ENCODE peak calls at places on chromosome 18, in ten cellular contexts. One of them, this sample, is unnamed.

GRCh38 chr18:75811156-75811555 is 383.7 kb upstream of the SMIM21 start:
- DNase-seq in nephron progenitor cell: no peak
- DNase-seq in GM20000: no peak
- DNase-seq in Caco-2: no peak
- DNase-seq in foreskin fibroblast: no peak
- DNase-seq in body of pancreas: no peak
- DNase-seq in A549: no peak
- DNase-seq in SK-N-SH: no peak
- DNase-seq in AG09309: no peak
- DNase-seq in mesothelial cell of epicardium: no peak
- DNase-seq in this sample: no peak

GRCh38 chr18:74996055-74996454 is 212.9 kb downstream of the PTGR3 start:
- DNase-seq in nephron progenitor cell: no peak
- DNase-seq in GM20000: no peak
- DNase-seq in Caco-2: no peak
- DNase-seq in foreskin fibroblast: no peak
- DNase-seq in body of pancreas: no peak
- DNase-seq in A549: no peak
- DNase-seq in SK-N-SH: no peak
- DNase-seq in AG09309: no peak
- DNase-seq in mesothelial cell of epicardium: no peak
- DNase-seq in this sample: no peak

GRCh38 chr18:59459352-59460059 is 100.4 kb upstream of the LMAN1 start:
- DNase-seq in nephron progenitor cell: no peak
- DNase-seq in GM20000: peak; percentile 29
- DNase-seq in Caco-2: no peak
- DNase-seq in foreskin fibroblast: peak; percentile 42
- DNase-seq in body of pancreas: no peak
- DNase-seq in A549: peak; percentile 17
- DNase-seq in SK-N-SH: peak; percentile 45
- DNase-seq in AG09309: peak; percentile 59
- DNase-seq in mesothelial cell of epicardium: no peak
- DNase-seq in this sample: peak; percentile 49

GRCh38 chr18:50091495-50092249 is 103.3 kb downstream of the MYO5B start:
- DNase-seq in nephron progenitor cell: no peak
- DNase-seq in GM20000: no peak
- DNase-seq in Caco-2: no peak
- DNase-seq in foreskin fibroblast: peak; percentile 4
- DNase-seq in body of pancreas: no peak
- DNase-seq in A549: no peak
- DNase-seq in SK-N-SH: no peak
- DNase-seq in AG09309: no peak
- DNase-seq in mesothelial cell of epicardium: no peak
- DNase-seq in this sample: no peak

GRCh38 chr18:23258566-23259265 is 123.4 kb downstream of the CABLES1 start:
- DNase-seq in nephron progenitor cell: no peak
- DNase-seq in GM20000: no peak
- DNase-seq in Caco-2: no peak
- DNase-seq in foreskin fibroblast: no peak
- DNase-seq in body of pancreas: no peak
- DNase-seq in A549: no peak
- DNase-seq in SK-N-SH: no peak
- DNase-seq in AG09309: no peak
- DNase-seq in mesothelial cell of epicardium: no peak
- DNase-seq in this sample: no peak

GRCh38 chr18:23932385-23933067 is 82.0 kb upstream of the TTC39C start:
- DNase-seq in nephron progenitor cell: no peak
- DNase-seq in GM20000: no peak
- DNase-seq in Caco-2: no peak
- DNase-seq in foreskin fibroblast: no peak
- DNase-seq in body of pancreas: no peak
- DNase-seq in A549: no peak
- DNase-seq in SK-N-SH: no peak
- DNase-seq in AG09309: peak; percentile 67
- DNase-seq in mesothelial cell of epicardium: no peak
- DNase-seq in this sample: no peak

GRCh38 chr18:10202947-10203346 is 251.5 kb upstream of the APCDD1 start:
- DNase-seq in nephron progenitor cell: no peak
- DNase-seq in GM20000: no peak
- DNase-seq in Caco-2: no peak
- DNase-seq in foreskin fibroblast: no peak
- DNase-seq in body of pancreas: no peak
- DNase-seq in A549: no peak
- DNase-seq in SK-N-SH: peak; percentile 45
- DNase-seq in AG09309: no peak
- DNase-seq in mesothelial cell of epicardium: no peak
- DNase-seq in this sample: no peak

GRCh38 chr18:78525364-78526111 is 454.1 kb upstream of the SALL3 start:
- DNase-seq in nephron progenitor cell: no peak
- DNase-seq in GM20000: no peak
- DNase-seq in Caco-2: no peak
- DNase-seq in foreskin fibroblast: peak; percentile 2
- DNase-seq in body of pancreas: no peak
- DNase-seq in A549: no peak
- DNase-seq in SK-N-SH: no peak
- DNase-seq in AG09309: no peak
- DNase-seq in mesothelial cell of epicardium: no peak
- DNase-seq in this sample: no peak

GRCh38 chr18:11495441-11495840 is 114.0 kb upstream of the SLC35G4 start:
- DNase-seq in nephron progenitor cell: no peak
- DNase-seq in GM20000: no peak
- DNase-seq in Caco-2: no peak
- DNase-seq in foreskin fibroblast: no peak
- DNase-seq in body of pancreas: no peak
- DNase-seq in A549: no peak
- DNase-seq in SK-N-SH: no peak
- DNase-seq in AG09309: no peak
- DNase-seq in mesothelial cell of epicardium: no peak
- DNase-seq in this sample: no peak

GRCh38 chr18:49371786-49372185 is 88.7 kb downstream of the DYM start:
- DNase-seq in nephron progenitor cell: no peak
- DNase-seq in GM20000: no peak
- DNase-seq in Caco-2: no peak
- DNase-seq in foreskin fibroblast: no peak
- DNase-seq in body of pancreas: no peak
- DNase-seq in A549: no peak
- DNase-seq in SK-N-SH: no peak
- DNase-seq in AG09309: no peak
- DNase-seq in mesothelial cell of epicardium: no peak
- DNase-seq in this sample: no peak

GRCh38 chr18:70384181-70384790 is 95.4 kb downstream of the SOCS6 start:
- DNase-seq in nephron progenitor cell: no peak
- DNase-seq in GM20000: no peak
- DNase-seq in Caco-2: peak; percentile 28
- DNase-seq in foreskin fibroblast: peak; percentile 85
- DNase-seq in body of pancreas: no peak
- DNase-seq in A549: peak; percentile 31
- DNase-seq in SK-N-SH: no peak
- DNase-seq in AG09309: peak; percentile 61
- DNase-seq in mesothelial cell of epicardium: no peak
- DNase-seq in this sample: no peak

GRCh38 chr18:52409732-52410131 is 69.7 kb downstream of the DCC start:
- DNase-seq in nephron progenitor cell: no peak
- DNase-seq in GM20000: peak; percentile 37
- DNase-seq in Caco-2: peak; percentile 20
- DNase-seq in foreskin fibroblast: no peak
- DNase-seq in body of pancreas: no peak
- DNase-seq in A549: peak; percentile 1
- DNase-seq in SK-N-SH: no peak
- DNase-seq in AG09309: no peak
- DNase-seq in mesothelial cell of epicardium: no peak
- DNase-seq in this sample: peak; percentile 20

GRCh38 chr18:67217551-67218166 is 298.9 kb downstream of the DSEL start:
- DNase-seq in nephron progenitor cell: peak; percentile 61
- DNase-seq in GM20000: peak; percentile 60
- DNase-seq in Caco-2: no peak
- DNase-seq in foreskin fibroblast: peak; percentile 52
- DNase-seq in body of pancreas: peak; percentile 50
- DNase-seq in A549: peak; percentile 1
- DNase-seq in SK-N-SH: peak; percentile 58
- DNase-seq in AG09309: peak; percentile 34
- DNase-seq in mesothelial cell of epicardium: no peak
- DNase-seq in this sample: peak; percentile 47

GRCh38 chr18:45920367-45920766 is 46.8 kb downstream of the EPG5 start:
- DNase-seq in nephron progenitor cell: no peak
- DNase-seq in GM20000: no peak
- DNase-seq in Caco-2: no peak
- DNase-seq in foreskin fibroblast: peak; percentile 83
- DNase-seq in body of pancreas: peak; percentile 84
- DNase-seq in A549: no peak
- DNase-seq in SK-N-SH: peak; percentile 68
- DNase-seq in AG09309: peak; percentile 73
- DNase-seq in mesothelial cell of epicardium: no peak
- DNase-seq in this sample: no peak

GRCh38 chr18:48623468-48624220 is 84.8 kb downstream of the CTIF start:
- DNase-seq in nephron progenitor cell: no peak
- DNase-seq in GM20000: no peak
- DNase-seq in Caco-2: no peak
- DNase-seq in foreskin fibroblast: peak; percentile 59
- DNase-seq in body of pancreas: no peak
- DNase-seq in A549: no peak
- DNase-seq in SK-N-SH: no peak
- DNase-seq in AG09309: peak; percentile 60
- DNase-seq in mesothelial cell of epicardium: no peak
- DNase-seq in this sample: no peak

GRCh38 chr18:28163201-28163778 is 13.6 kb downstream of the CDH2 start:
- DNase-seq in nephron progenitor cell: no peak
- DNase-seq in GM20000: no peak
- DNase-seq in Caco-2: no peak
- DNase-seq in foreskin fibroblast: no peak
- DNase-seq in body of pancreas: no peak
- DNase-seq in A549: no peak
- DNase-seq in SK-N-SH: no peak
- DNase-seq in AG09309: no peak
- DNase-seq in mesothelial cell of epicardium: no peak
- DNase-seq in this sample: no peak
- TF ChIP-seq CTCF in nephron progenitor cell: no peak
- TF ChIP-seq CTCF in GM20000: no peak
- TF ChIP-seq CTCF in Caco-2: no peak
- TF ChIP-seq CTCF in foreskin fibroblast: no peak
- TF ChIP-seq CTCF in body of pancreas: no peak
- TF ChIP-seq CTCF in A549: no peak
- TF ChIP-seq CTCF in SK-N-SH: no peak
- TF ChIP-seq CTCF in AG09309: no peak
- TF ChIP-seq CTCF in mesothelial cell of epicardium: no peak
- TF ChIP-seq CTCF in this sample: no peak

GRCh38 chr18:37552296-37552695 is 13.3 kb downstream of the CELF4 start:
- DNase-seq in nephron progenitor cell: no peak
- DNase-seq in GM20000: no peak
- DNase-seq in Caco-2: no peak
- DNase-seq in foreskin fibroblast: no peak
- DNase-seq in body of pancreas: no peak
- DNase-seq in A549: no peak
- DNase-seq in SK-N-SH: no peak
- DNase-seq in AG09309: no peak
- DNase-seq in mesothelial cell of epicardium: no peak
- DNase-seq in this sample: no peak

GRCh38 chr18:37551249-37551648 is 14.3 kb downstream of the CELF4 start:
- DNase-seq in nephron progenitor cell: no peak
- DNase-seq in GM20000: no peak
- DNase-seq in Caco-2: no peak
- DNase-seq in foreskin fibroblast: no peak
- DNase-seq in body of pancreas: no peak
- DNase-seq in A549: no peak
- DNase-seq in SK-N-SH: no peak
- DNase-seq in AG09309: no peak
- DNase-seq in mesothelial cell of epicardium: no peak
- DNase-seq in this sample: no peak

GRCh38 chr18:37551846-37552245 is 13.8 kb downstream of the CELF4 start:
- DNase-seq in nephron progenitor cell: no peak
- DNase-seq in GM20000: no peak
- DNase-seq in Caco-2: no peak
- DNase-seq in foreskin fibroblast: no peak
- DNase-seq in body of pancreas: no peak
- DNase-seq in A549: no peak
- DNase-seq in SK-N-SH: no peak
- DNase-seq in AG09309: no peak
- DNase-seq in mesothelial cell of epicardium: no peak
- DNase-seq in this sample: no peak

GRCh38 chr18:37554399-37554787 is 11.2 kb downstream of the CELF4 start:
- DNase-seq in nephron progenitor cell: no peak
- DNase-seq in GM20000: no peak
- DNase-seq in Caco-2: no peak
- DNase-seq in foreskin fibroblast: no peak
- DNase-seq in body of pancreas: no peak
- DNase-seq in A549: no peak
- DNase-seq in SK-N-SH: no peak
- DNase-seq in AG09309: no peak
- DNase-seq in mesothelial cell of epicardium: no peak
- DNase-seq in this sample: no peak

GRCh38 chr18:37553633-37554398 is 11.8 kb downstream of the CELF4 start:
- DNase-seq in nephron progenitor cell: peak; percentile 36
- DNase-seq in GM20000: no peak
- DNase-seq in Caco-2: no peak
- DNase-seq in foreskin fibroblast: no peak
- DNase-seq in body of pancreas: no peak
- DNase-seq in A549: no peak
- DNase-seq in SK-N-SH: no peak
- DNase-seq in AG09309: no peak
- DNase-seq in mesothelial cell of epicardium: no peak
- DNase-seq in this sample: peak; percentile 32
- TF ChIP-seq CTCF in nephron progenitor cell: peak; percentile 47
- TF ChIP-seq CTCF in GM20000: peak; percentile 0
- TF ChIP-seq CTCF in Caco-2: no peak
- TF ChIP-seq CTCF in foreskin fibroblast: no peak
- TF ChIP-seq CTCF in body of pancreas: no peak
- TF ChIP-seq CTCF in A549: no peak
- TF ChIP-seq CTCF in SK-N-SH: no peak
- TF ChIP-seq CTCF in AG09309: peak; percentile 21
- TF ChIP-seq CTCF in mesothelial cell of epicardium: no peak
- TF ChIP-seq CTCF in this sample: peak; percentile 3

GRCh38 chr18:35998967-35999366 is 26.5 kb downstream of the RMP24 start:
- DNase-seq in nephron progenitor cell: no peak
- DNase-seq in GM20000: no peak
- DNase-seq in Caco-2: no peak
- DNase-seq in foreskin fibroblast: no peak
- DNase-seq in body of pancreas: no peak
- DNase-seq in A549: no peak
- DNase-seq in SK-N-SH: peak; percentile 33
- DNase-seq in AG09309: no peak
- DNase-seq in mesothelial cell of epicardium: no peak
- DNase-seq in this sample: no peak
- TF ChIP-seq CTCF in nephron progenitor cell: peak; percentile 20
- TF ChIP-seq CTCF in GM20000: no peak
- TF ChIP-seq CTCF in Caco-2: peak; percentile 13
- TF ChIP-seq CTCF in foreskin fibroblast: peak; percentile 25
- TF ChIP-seq CTCF in body of pancreas: peak; percentile 20
- TF ChIP-seq CTCF in A549: no peak
- TF ChIP-seq CTCF in SK-N-SH: peak; percentile 49
- TF ChIP-seq CTCF in AG09309: peak; percentile 33
- TF ChIP-seq CTCF in mesothelial cell of epicardium: peak; percentile 68
- TF ChIP-seq CTCF in this sample: no peak

DNA sequence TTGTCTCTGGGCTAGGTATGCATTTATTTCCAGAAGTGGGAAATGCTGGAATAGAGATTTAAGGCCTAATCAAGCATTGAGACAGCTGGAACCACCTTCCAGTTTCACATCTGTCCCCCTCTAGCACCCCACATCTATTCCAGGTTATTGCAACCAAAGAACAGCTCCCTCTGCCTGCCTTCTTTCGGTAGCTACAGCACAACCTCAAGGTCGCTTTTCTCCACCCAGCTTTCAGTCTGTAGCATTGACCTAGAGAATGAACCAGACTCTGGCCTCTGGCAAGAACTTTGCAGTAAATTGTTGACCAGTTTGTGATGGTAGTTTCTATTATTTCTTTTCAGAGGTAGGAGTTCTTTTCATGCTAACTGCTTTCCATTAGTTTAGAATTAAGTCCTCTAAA is 484.2 kb downstream of the DLGAP1 start:
- DNase-seq in nephron progenitor cell: no peak
- DNase-seq in GM20000: no peak
- DNase-seq in Caco-2: no peak
- DNase-seq in foreskin fibroblast: no peak
- DNase-seq in body of pancreas: no peak
- DNase-seq in A549: no peak
- DNase-seq in SK-N-SH: no peak
- DNase-seq in AG09309: no peak
- DNase-seq in mesothelial cell of epicardium: no peak
- DNase-seq in this sample: no peak
- TF ChIP-seq CTCF in nephron progenitor cell: no peak
- TF ChIP-seq CTCF in GM20000: no peak
- TF ChIP-seq CTCF in Caco-2: no peak
- TF ChIP-seq CTCF in foreskin fibroblast: peak; percentile 13
- TF ChIP-seq CTCF in body of pancreas: no peak
- TF ChIP-seq CTCF in A549: no peak
- TF ChIP-seq CTCF in SK-N-SH: no peak
- TF ChIP-seq CTCF in AG09309: peak; percentile 10
- TF ChIP-seq CTCF in mesothelial cell of epicardium: no peak
- TF ChIP-seq CTCF in this sample: no peak